ENCODE peak calls at places on chromosomes 2 and 18, in five cellular contexts. Q is caudate nucleus; M is cardiac muscle cell; J is SK-N-SH; I is CD8-positive, alpha-beta T cell. B is an unnamed sample.

GRCh38 chr2:120613742-120614481 is 121.8 kb upstream of the GLI2 start:
- DNase-seq in Q (no peak), M (no peak), J (no peak), I (no peak), B (no peak)

GRCh38 chr2:72012886-72013574 is 134.6 kb downstream of the CYP26B1 start:
- DNase-seq in Q (no peak), M (no peak), J (peak), I (no peak), B (no peak)

GRCh38 chr2:113225505-113226259 is 51.9 kb downstream of the PSD4 start:
- DNase-seq in Q (no peak), M (no peak), J (peak), I (no peak), B (no peak)

GRCh38 chr18:58997811-58998337 is 133.2 kb downstream of the ZNF532 start:
- DNase-seq in Q (no peak), M (no peak), J (no peak), I (no peak), B (no peak)

GRCh38 chr2:220077488-220077887 is 450.1 kb downstream of the SLC4A3 start:
- DNase-seq in Q (no peak), M (no peak), J (no peak), I (no peak), B (no peak)

GRCh38 chr2:223916181-223916900 is 28.8 kb downstream of the WDFY1 start:
- DNase-seq in Q (no peak), M (no peak), J (no peak), I (no peak), B (no peak)

GRCh38 chr18:74353169-74353775 is 37.6 kb downstream of the C18orf63 start:
- DNase-seq in Q (peak), M (peak), J (peak), I (peak), B (peak)

GRCh38 chr18:79345366-79345765 is 50.4 kb upstream of the NFATC1 start:
- DNase-seq in Q (no peak), M (no peak), J (no peak), I (no peak), B (no peak)

GRCh38 chr2:116109471-116109870 is 1667.0 kb downstream of the DPP10 start:
- DNase-seq in Q (no peak), M (no peak), J (no peak), I (no peak), B (no peak)

GRCh38 chr2:46335966-46336436 is 38.8 kb downstream of the EPAS1 start:
- DNase-seq in Q (no peak), M (no peak), J (no peak), I (no peak), B (no peak)

GRCh38 chr2:102155703-102156515 is 13.4 kb downstream of the IL1R1 start:
- DNase-seq in Q (no peak), M (no peak), J (no peak), I (no peak), B (no peak)

DNA sequence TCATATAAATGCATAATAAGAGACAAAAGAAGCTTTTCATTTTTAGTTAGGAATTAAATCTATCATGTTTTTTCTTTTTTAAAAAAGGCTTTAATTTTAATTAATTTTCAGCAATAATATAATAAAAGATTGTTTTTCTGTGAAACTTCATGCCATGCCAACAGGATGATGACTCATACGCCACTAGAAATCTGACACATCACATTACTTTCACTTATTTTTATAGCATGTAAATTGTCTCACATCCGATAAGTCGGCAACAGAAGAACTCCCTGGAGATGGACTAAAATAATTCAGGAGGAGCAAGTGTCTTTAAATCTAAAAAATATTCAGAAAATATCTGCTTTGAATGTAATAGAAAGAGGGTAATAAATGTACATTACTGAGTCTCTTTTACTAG is 1024.2 kb upstream of the ACVR2A start:
- DNase-seq in Q (no peak), M (no peak), J (no peak), I (no peak), B (no peak)
- H3K27ac ChIP-seq in Q (no peak), M (no peak), J (no peak), I (no peak), B (no peak)

DNA sequence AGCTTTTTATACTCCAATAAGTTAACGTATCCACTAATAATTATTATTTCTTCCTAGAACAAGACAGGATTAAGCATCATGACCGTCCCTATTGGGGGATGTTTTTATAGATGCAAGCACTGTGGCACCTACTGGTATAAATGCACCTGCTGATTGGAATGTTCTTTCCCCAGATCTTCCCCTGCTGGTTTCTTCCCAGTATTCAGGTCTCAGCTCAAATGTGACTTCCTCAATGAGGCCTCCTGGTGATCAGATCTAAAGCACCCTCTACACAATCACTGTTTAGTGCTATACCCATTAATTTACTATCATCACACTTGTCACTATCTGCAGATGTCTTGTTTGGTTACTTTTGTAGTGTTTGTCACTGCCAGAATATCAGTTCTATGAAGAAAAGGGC is 3.9 kb upstream of the TYMS start:
- DNase-seq in Q (no peak), M (no peak), J (no peak), I (no peak), B (no peak)
- H3K27ac ChIP-seq in Q (no peak), M (no peak), J (no peak), I (no peak), B (no peak)

GRCh38 chr2:235171511-235172130 is 219.8 kb downstream of the SH3BP4 start:
- DNase-seq in Q (no peak), M (no peak), J (peak), I (no peak), B (no peak)

GRCh38 chr2:235165631-235166030 is 213.8 kb downstream of the SH3BP4 start:
- DNase-seq in Q (no peak), M (no peak), J (no peak), I (no peak), B (no peak)

GRCh38 chr2:235168174-235168979 is 216.6 kb downstream of the SH3BP4 start:
- DNase-seq in Q (no peak), M (no peak), J (no peak), I (no peak), B (no peak)

GRCh38 chr2:235170536-235171510 is 219.0 kb downstream of the SH3BP4 start:
- DNase-seq in Q (no peak), M (peak), J (peak), I (no peak), B (no peak)

GRCh38 chr2:235170016-235170415 is 218.2 kb downstream of the SH3BP4 start:
- DNase-seq in Q (no peak), M (no peak), J (no peak), I (no peak), B (no peak)
- H3K27ac ChIP-seq in Q (no peak), M (no peak), J (peak), I (no peak), B (no peak)

GRCh38 chr18:4107049-4107459 is 348.1 kb downstream of the DLGAP1 start:
- DNase-seq in Q (no peak), M (no peak), J (no peak), I (no peak), B (no peak)
- H3K27ac ChIP-seq in Q (no peak), M (no peak), J (no peak), I (no peak), B (no peak)

GRCh38 chr2:216672996-216673395 is 22.4 kb downstream of the IGFBP5 start:
- DNase-seq in Q (no peak), M (no peak), J (no peak), I (no peak), B (no peak)

GRCh38 chr2:216670266-216671080 is 24.9 kb downstream of the IGFBP5 start:
- DNase-seq in Q (no peak), M (no peak), J (no peak), I (no peak), B (no peak)

GRCh38 chr2:216671081-216671411 is 24.3 kb downstream of the IGFBP5 start:
- DNase-seq in Q (no peak), M (no peak), J (no peak), I (no peak), B (no peak)

GRCh38 chr2:216672466-216672865 is 22.9 kb downstream of the IGFBP5 start:
- DNase-seq in Q (no peak), M (no peak), J (no peak), I (no peak), B (no peak)

DNA sequence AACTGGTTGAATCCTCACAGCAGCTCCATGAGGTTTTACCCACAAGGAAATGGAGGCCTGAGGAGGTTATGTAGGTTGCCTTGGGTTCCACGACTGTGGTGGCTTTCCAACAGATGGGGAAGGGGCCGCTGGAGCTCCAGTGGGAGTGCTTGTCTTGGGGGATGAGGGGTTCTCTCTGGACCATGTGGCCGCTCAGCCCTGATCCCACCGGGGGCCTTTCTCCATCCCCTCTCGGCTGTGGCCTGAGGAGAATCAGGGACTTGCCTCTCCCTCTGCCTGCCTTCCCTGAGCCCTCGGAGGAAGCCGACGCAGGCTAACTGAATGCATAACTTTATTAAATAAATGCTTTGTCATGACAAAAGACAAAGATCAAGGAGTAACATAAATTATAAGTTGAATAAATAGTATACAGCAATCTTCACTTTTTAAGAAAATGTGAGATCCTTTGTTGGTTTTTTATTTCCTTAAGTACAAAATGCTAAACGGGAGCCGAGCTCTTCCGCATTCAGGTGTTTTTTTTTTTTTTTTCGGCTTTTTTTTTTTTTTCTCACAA is 23.5 kb downstream of the IGFBP5 start:
- DNase-seq in Q (no peak), M (no peak), J (no peak), I (no peak), B (no peak)
- H3K27ac ChIP-seq in Q (no peak), M (no peak), J (no peak), I (no peak), B (no peak)

GRCh38 chr18:37673196-37673595 is 107.6 kb upstream of the CELF4 start:
- DNase-seq in Q (no peak), M (no peak), J (no peak), I (no peak), B (no peak)
- H3K27ac ChIP-seq in Q (no peak), M (no peak), J (no peak), I (no peak), B (no peak)

DNA sequence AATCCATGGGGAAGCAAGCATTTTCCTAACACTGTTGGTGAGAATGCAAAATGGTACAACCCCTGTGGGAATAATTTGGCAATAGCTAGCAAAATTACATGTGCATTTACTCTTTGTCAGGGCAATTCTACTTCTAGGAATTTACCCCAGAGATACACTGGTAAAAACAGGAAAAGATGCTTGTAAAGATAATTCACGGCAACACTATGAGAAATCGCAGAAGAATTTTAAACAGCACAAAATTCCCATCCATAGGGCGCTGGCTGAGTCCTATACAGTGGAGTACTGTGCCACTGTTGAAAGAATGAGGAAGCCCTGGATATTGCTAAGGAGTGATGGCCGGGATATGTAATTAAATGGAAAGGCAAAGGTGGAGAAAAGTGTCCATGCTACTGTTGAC is 75.8 kb downstream of the DGKD start:
- DNase-seq in Q (no peak), M (no peak), J (no peak), I (no peak), B (no peak)
- H3K27ac ChIP-seq in Q (no peak), M (no peak), J (peak), I (no peak), B (no peak)